ENCODE peak calls at places on chromosome 6, in seven cellular contexts. E is stomach, P is K562, S is upper lobe of left lung, Y is H1, V is SK-N-SH, W is GM12878. Q is an unnamed sample.

GRCh38 chr6:20933057-20933792 is 399.0 kb downstream of the CDKAL1 start:
- DNase-seq in Y (no peak), W (no peak), V (peak), P (no peak), E (no peak), S (no peak), Q (no peak)

GRCh38 chr6:5120011-5120410 is 34.9 kb downstream of the PPP1R3G start:
- DNase-seq in Y (no peak), V (no peak), W (no peak), E (no peak), P (no peak), S (no peak), Q (peak)

GRCh38 chr6:27472617-27473400 is at the start of gene ZNF184:
- DNase-seq in S (peak), E (peak), Y (peak), P (peak), V (peak), W (peak), Q (peak)

GRCh38 chr6:137240168-137240567 is 21.0 kb upstream of the IFNGR1 start:
- DNase-seq in P (no peak), E (no peak), V (no peak), Y (no peak), W (no peak), S (peak), Q (peak)

GRCh38 chr6:154410619-154411044 is 54.0 kb upstream of the IPCEF1 start:
- DNase-seq in W (no peak), P (no peak), S (no peak), V (no peak), E (no peak), Y (no peak), Q (no peak)

GRCh38 chr6:113489946-113490345 is 367.2 kb upstream of the MARCKS start:
- DNase-seq in S (no peak), V (no peak), E (no peak), P (no peak), W (no peak), Y (no peak), Q (no peak)

GRCh38 chr6:5085638-5086293 is 625 bp downstream of the PPP1R3G start:
- DNase-seq in W (no peak), E (no peak), V (peak), Y (peak), S (no peak), P (no peak), Q (no peak)

GRCh38 chr6:14001329-14002012 is 76.7 kb downstream of the RNF182 start:
- DNase-seq in Y (no peak), P (no peak), W (no peak), S (no peak), E (no peak), V (peak), Q (no peak)

GRCh38 chr6:3789018-3789895 is 37.7 kb upstream of the PXDC1 start:
- DNase-seq in S (no peak), V (no peak), Y (no peak), E (no peak), P (no peak), W (no peak), Q (no peak)

GRCh38 chr6:30813623-30814136 is 69.3 kb upstream of the IER3 start:
- DNase-seq in E (no peak), V (no peak), S (no peak), W (no peak), Y (no peak), P (peak), Q (no peak)

GRCh38 chr6:132504757-132505156 is 8.2 kb downstream of the STX7 start:
- DNase-seq in P (no peak), S (no peak), Y (no peak), V (no peak), E (peak), W (no peak), Q (no peak)

GRCh38 chr6:127514396-127515227 is 4.5 kb downstream of the MTCL3 start:
- DNase-seq in Y (peak), E (no peak), S (peak), W (no peak), P (no peak), V (peak), Q (no peak)

GRCh38 chr6:10956776-10957175 is 69.9 kb downstream of the SYCP2L start:
- DNase-seq in P (no peak), V (no peak), S (no peak), Y (no peak), W (no peak), E (no peak), Q (no peak)

GRCh38 chr6:41040101-41040910 is 1.3 kb upstream of the UNC5CL start:
- DNase-seq in Y (no peak), W (no peak), P (peak), V (no peak), S (peak), E (peak), Q (no peak)

GRCh38 chr6:20681243-20681684 is 147.0 kb downstream of the CDKAL1 start:
- DNase-seq in E (no peak), P (no peak), V (no peak), Y (no peak), S (no peak), W (no peak), Q (no peak)

GRCh38 chr6:75893776-75894152 is 144.7 kb downstream of the MYO6 start:
- DNase-seq in W (no peak), V (no peak), Y (no peak), P (no peak), S (no peak), E (no peak), Q (no peak)

GRCh38 chr6:111468329-111469012 is 14.5 kb downstream of the REV3L start:
- DNase-seq in E (no peak), W (no peak), P (no peak), V (no peak), S (peak), Y (no peak), Q (no peak)

GRCh38 chr6:165055231-165055630 is 254.2 kb downstream of the C6orf118 start:
- DNase-seq in Y (no peak), W (no peak), E (no peak), S (no peak), V (no peak), P (no peak), Q (no peak)

GRCh38 chr6:115838763-115839401 is 221.8 kb downstream of the FRK start:
- DNase-seq in W (no peak), Y (peak), P (peak), S (no peak), V (peak), E (peak), Q (no peak)

GRCh38 chr6:25883991-25884390 is 9.9 kb upstream of the SLC17A3 start:
- DNase-seq in S (no peak), V (no peak), W (no peak), E (no peak), P (no peak), Y (no peak), Q (no peak)

GRCh38 chr6:67449602-67450001 is 1185.5 kb upstream of the ADGRB3 start:
- DNase-seq in E (no peak), P (no peak), V (no peak), Y (no peak), W (no peak), S (no peak), Q (no peak)

GRCh38 chr6:148464319-148465010 is 121.8 kb downstream of the SASH1 start:
- DNase-seq in E (peak), P (peak), W (peak), V (peak), Y (peak), S (peak), Q (no peak)

GRCh38 chr6:33276864-33277662 is at the start of gene B3GALT4:
- DNase-seq in W (peak), E (peak), V (peak), Y (peak), P (peak), S (peak), Q (peak)

GRCh38 chr6:20640181-20640580 is 105.9 kb downstream of the CDKAL1 start:
- DNase-seq in P (no peak), Y (no peak), E (no peak), V (no peak), W (no peak), S (no peak), Q (no peak)

GRCh38 chr6:29938746-29939508 is 3.4 kb upstream of the HLA-A start:
- DNase-seq in V (no peak), E (no peak), P (no peak), Y (no peak), S (no peak), W (no peak), Q (no peak)

GRCh38 chr6:162379762-162380409 is 347.7 kb downstream of the PRKN start:
- DNase-seq in W (no peak), Y (no peak), E (no peak), P (no peak), V (no peak), S (no peak), Q (no peak)

GRCh38 chr6:146017672-146018071 is 11.2 kb upstream of the GRM1 start:
- DNase-seq in W (no peak), S (no peak), E (no peak), Y (no peak), P (no peak), V (no peak), Q (no peak)

GRCh38 chr6:159691133-159691962 is 1.7 kb downstream of the SOD2 start:
- DNase-seq in E (no peak), W (peak), S (no peak), P (peak), V (peak), Y (no peak), Q (no peak)

GRCh38 chr6:111985202-111985731 is 68.6 kb upstream of the CCN6 start:
- DNase-seq in P (no peak), W (no peak), V (no peak), Y (no peak), E (no peak), S (peak), Q (no peak)

GRCh38 chr6:159934181-159934580 is 34.7 kb upstream of the IGF2R start:
- DNase-seq in Y (no peak), E (no peak), P (no peak), S (no peak), W (no peak), V (no peak), Q (no peak)

GRCh38 chr6:13492357-13492756 is 5.0 kb upstream of the GFOD1 start:
- DNase-seq in S (no peak), P (no peak), Y (no peak), V (no peak), W (no peak), E (no peak), Q (no peak)

GRCh38 chr6:125356888-125357287 is 55.1 kb upstream of the HDDC2 start:
- DNase-seq in E (no peak), V (no peak), P (no peak), S (no peak), Y (no peak), W (no peak), Q (no peak)

GRCh38 chr6:2502096-2502997 is 248.4 kb downstream of the MYLK4 start:
- DNase-seq in E (no peak), W (no peak), S (no peak), V (no peak), Y (no peak), P (no peak), Q (no peak)

DNA sequence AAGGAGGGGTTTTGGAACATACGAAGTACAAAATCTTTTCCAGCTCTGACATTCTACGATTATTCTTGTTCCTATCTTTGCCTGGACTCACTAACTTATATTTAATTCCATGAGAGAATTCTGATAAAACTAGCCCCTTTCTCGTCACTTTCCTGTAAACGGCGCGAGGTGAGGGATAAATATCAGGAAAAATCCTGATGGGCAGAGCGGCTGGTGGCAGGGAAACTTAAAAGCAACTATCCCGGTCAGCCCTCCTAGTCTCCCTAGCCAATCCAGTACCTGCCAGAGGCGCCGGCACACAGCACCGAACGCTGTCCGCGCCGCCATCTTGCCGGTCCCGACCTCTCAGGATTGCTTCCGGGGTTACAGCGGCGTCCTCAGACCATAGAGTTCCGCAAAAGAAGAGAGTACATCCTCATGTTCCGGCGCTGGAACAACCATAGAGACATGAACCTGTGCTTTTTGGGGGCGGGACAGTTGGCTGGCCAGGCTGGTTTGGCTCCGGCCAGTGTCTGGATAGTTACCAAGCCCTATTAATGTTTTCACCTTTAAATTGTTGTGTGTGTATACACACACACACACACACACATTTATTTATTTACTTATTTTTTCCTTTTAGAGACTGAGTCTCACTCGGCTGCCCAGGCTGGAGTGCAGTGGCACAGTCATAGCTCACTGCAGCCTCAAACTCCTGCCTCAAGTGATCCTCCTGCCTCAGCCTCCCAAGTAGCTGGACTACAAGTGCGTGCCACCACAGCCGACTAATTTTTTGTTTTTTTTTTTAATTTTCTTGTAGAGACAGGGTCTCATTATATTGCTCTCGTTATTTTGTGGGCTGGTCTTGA is at the start of gene MRPS10:
- DNase-seq in S (peak), W (peak), E (peak), V (peak), P (peak), Y (peak), Q (peak)
- TF ChIP-seq POLR2AphosphoS5 in S (peak), W (peak), E (peak), V (peak), P (peak), Y (peak), Q (peak)

GRCh38 chr6:129684323-129684884 is 25.6 kb downstream of the ARHGAP18 start:
- DNase-seq in S (no peak), Y (no peak), P (no peak), E (no peak), W (no peak), V (no peak), Q (no peak)

GRCh38 chr6:129680633-129681032 is 29.3 kb downstream of the ARHGAP18 start:
- DNase-seq in S (no peak), Y (no peak), P (no peak), V (no peak), E (no peak), W (no peak), Q (no peak)

GRCh38 chr6:129684903-129685639 is 24.9 kb downstream of the ARHGAP18 start:
- DNase-seq in V (no peak), W (no peak), Y (no peak), E (no peak), P (no peak), S (no peak), Q (no peak)

GRCh38 chr6:129685640-129686031 is 24.3 kb downstream of the ARHGAP18 start:
- DNase-seq in W (no peak), E (no peak), P (no peak), S (no peak), Y (no peak), V (no peak), Q (no peak)

GRCh38 chr6:129683606-129684322 is 26.2 kb downstream of the ARHGAP18 start:
- DNase-seq in V (peak), Y (no peak), S (peak), E (peak), P (peak), W (peak), Q (peak)
- TF ChIP-seq EP300 in V (peak), Y (no peak), S (peak), E (no peak), P (peak), W (peak), Q (no peak)

DNA sequence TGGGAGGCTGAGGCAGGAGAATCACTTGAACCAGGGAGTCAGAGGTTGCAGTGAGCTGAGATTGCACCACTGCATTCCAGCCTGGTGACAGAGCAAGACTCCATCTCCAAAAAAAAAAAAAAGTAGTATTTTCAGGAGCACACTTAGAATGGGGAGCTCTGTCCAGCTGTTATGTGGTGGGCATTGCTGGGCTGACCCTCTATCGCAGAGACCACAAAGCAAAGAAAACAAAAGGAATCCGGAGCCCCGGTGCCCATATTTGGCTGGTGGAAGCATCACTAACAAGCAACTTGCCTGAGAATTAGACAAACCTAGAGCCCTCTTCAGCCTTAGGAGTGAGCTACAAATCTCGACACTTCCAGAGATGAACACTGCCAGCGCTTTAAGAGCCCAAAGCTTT is 137.3 kb upstream of the GPR6 start:
- DNase-seq in P (no peak), Y (no peak), S (no peak), E (no peak), W (no peak), V (no peak), Q (no peak)
- H3K27ac ChIP-seq in P (no peak), Y (no peak), S (no peak), E (no peak), W (no peak), V (no peak), Q (no peak)

GRCh38 chr6:46220351-46221220 is 49.8 kb upstream of the ENPP5 start:
- DNase-seq in S (no peak), V (no peak), W (peak), E (no peak), Y (no peak), P (no peak), Q (no peak)
- TF ChIP-seq POLR2AphosphoS5 in S (no peak), V (no peak), W (no peak), E (no peak), Y (no peak), P (no peak), Q (no peak)

GRCh38 chr6:79079425-79080130 is 1.5 kb upstream of the PHIP start:
- DNase-seq in V (no peak), Y (no peak), S (no peak), P (no peak), W (no peak), E (no peak), Q (no peak)

GRCh38 chr6:79077680-79078056 is 386 bp downstream of the PHIP start:
- DNase-seq in E (peak), Y (no peak), V (peak), W (no peak), S (peak), P (peak), Q (no peak)

GRCh38 chr6:79076160-79076559 is 1.9 kb downstream of the PHIP start:
- DNase-seq in V (peak), P (no peak), W (no peak), S (no peak), E (no peak), Y (no peak), Q (no peak)

GRCh38 chr6:79078057-79078969 is at the start of gene PHIP:
- DNase-seq in Y (peak), E (peak), S (peak), P (peak), V (peak), W (peak), Q (peak)

DNA sequence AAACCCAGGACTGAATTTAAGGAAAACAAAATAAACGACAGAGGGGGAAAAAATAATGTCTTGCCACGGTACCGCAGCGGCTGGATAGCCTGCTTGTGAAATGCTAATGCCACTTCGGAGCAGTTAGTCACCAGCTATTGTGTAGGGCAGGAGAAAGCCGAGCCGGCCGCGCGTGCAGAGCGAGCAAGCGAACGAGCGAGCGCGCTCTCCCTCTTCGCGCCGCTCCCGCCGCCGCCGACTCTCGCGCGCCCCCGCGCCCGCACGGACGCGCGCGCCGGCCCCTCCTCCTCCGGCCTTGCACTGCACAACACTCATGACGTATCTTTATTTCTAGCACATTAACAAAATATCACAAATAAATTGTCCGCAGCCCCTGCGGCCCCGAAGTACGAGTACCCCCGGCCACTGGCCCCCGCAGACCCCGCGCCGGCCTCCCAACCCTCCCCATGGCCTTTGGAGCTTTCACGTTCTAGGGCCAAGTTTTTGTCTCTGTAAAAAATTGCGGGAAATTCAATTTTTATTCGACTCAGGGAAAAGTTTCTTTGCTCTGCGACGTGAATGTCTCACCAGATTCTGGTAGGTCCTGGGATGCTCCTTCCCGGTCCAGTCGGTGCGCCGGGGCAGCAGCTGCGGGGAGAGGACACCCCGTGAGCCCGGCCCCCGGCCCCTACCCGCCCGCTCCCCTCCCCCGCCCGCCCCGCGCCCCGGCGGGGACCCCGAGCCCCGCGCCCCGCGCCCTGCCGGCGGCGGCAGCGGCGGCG is 993 bp downstream of the PHIP start:
- DNase-seq in W (no peak), Y (peak), P (peak), V (peak), S (peak), E (peak), Q (peak)
- TF ChIP-seq EP300 in W (no peak), Y (no peak), P (no peak), V (no peak), S (no peak), E (no peak), Q (no peak)

DNA sequence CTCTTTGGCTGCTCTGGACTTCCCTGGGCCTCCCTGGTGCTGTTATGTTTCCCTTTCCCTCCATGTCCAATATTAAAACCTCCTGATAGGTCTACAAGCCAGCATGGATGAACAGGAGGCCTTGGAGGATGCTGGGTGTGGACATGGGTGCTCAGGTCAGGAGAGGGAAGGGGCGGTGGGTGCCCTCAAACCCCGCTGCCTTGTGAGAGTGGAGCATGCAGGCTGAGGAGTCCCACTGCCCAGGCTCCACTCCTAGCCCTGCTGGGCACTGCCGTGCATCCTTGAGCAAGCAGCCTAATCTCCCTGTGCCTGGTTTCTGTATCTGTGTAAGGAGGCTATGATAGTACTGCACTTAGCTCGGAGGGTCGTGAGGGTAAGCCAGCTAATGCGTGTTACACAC is 18.4 kb upstream of the CCDC167 start:
- DNase-seq in E (no peak), P (no peak), V (no peak), Y (no peak), S (no peak), W (no peak), Q (no peak)
- H3K27ac ChIP-seq in E (no peak), P (no peak), V (peak), Y (no peak), S (peak), W (no peak), Q (no peak)

Q was measured in suprapubic skin.